ENCODE peak calls at places on chromosome 15, in four cellular contexts. One of them, this sample, is unnamed.

GRCh38 chr15:96574766-96575165 is 244.3 kb downstream of the NR2F2 start:
- DNase-seq in stomach: no peak
- DNase-seq in NCI-H1105: no peak
- DNase-seq in NCI-H1417: no peak
- DNase-seq in this sample: no peak

GRCh38 chr15:51782357-51782896 is 31.0 kb downstream of the TMOD2 start:
- DNase-seq in stomach: no peak
- DNase-seq in NCI-H1105: no peak
- DNase-seq in NCI-H1417: no peak
- DNase-seq in this sample: no peak

GRCh38 chr15:85563328-85563727 is 182.9 kb downstream of the AKAP13 start:
- DNase-seq in stomach: peak; percentile 37
- DNase-seq in NCI-H1105: no peak
- DNase-seq in NCI-H1417: no peak
- DNase-seq in this sample: no peak

GRCh38 chr15:79724312-79724711 is 172.5 kb downstream of the MTHFS start:
- DNase-seq in stomach: no peak
- DNase-seq in NCI-H1105: no peak
- DNase-seq in NCI-H1417: no peak
- DNase-seq in this sample: no peak

GRCh38 chr15:101804941-101805340 is 1.6 kb downstream of the OR4F6 start:
- DNase-seq in stomach: no peak
- DNase-seq in NCI-H1105: no peak
- DNase-seq in NCI-H1417: no peak
- DNase-seq in this sample: no peak

GRCh38 chr15:67783303-67783702 is 42.0 kb upstream of the SKOR1 start:
- DNase-seq in stomach: no peak
- DNase-seq in NCI-H1105: no peak
- DNase-seq in NCI-H1417: no peak
- DNase-seq in this sample: no peak

GRCh38 chr15:98648654-98649537 is 557 bp downstream of the IGF1R start:
- DNase-seq in stomach: peak; percentile 53
- DNase-seq in NCI-H1105: no peak
- DNase-seq in NCI-H1417: peak; percentile 87
- DNase-seq in this sample: peak; percentile 46

GRCh38 chr15:77552066-77552465 is 80.6 kb downstream of the LINGO1 start:
- DNase-seq in stomach: no peak
- DNase-seq in NCI-H1105: no peak
- DNase-seq in NCI-H1417: no peak
- DNase-seq in this sample: no peak

GRCh38 chr15:93235926-93236781 is 147.1 kb upstream of the RGMA start:
- DNase-seq in stomach: peak; percentile 34
- DNase-seq in NCI-H1105: no peak
- DNase-seq in NCI-H1417: no peak
- DNase-seq in this sample: peak; percentile 60

GRCh38 chr15:40955930-40956542 is 2.8 kb downstream of the CHAC1 start:
- DNase-seq in stomach: no peak
- DNase-seq in NCI-H1105: no peak
- DNase-seq in NCI-H1417: no peak
- DNase-seq in this sample: no peak

GRCh38 chr15:49847436-49847835 is 226.6 kb downstream of the DTWD1 start:
- DNase-seq in stomach: no peak
- DNase-seq in NCI-H1105: no peak
- DNase-seq in NCI-H1417: no peak
- DNase-seq in this sample: no peak

GRCh38 chr15:58115692-58116091 is 22.5 kb upstream of the AQP9 start:
- DNase-seq in stomach: no peak
- DNase-seq in NCI-H1105: no peak
- DNase-seq in NCI-H1417: no peak
- DNase-seq in this sample: no peak

GRCh38 chr15:84981711-84982300 is at the start of gene PDE8A:
- DNase-seq in stomach: peak; percentile 60
- DNase-seq in NCI-H1105: no peak
- DNase-seq in NCI-H1417: peak; percentile 89
- DNase-seq in this sample: no peak

GRCh38 chr15:67068724-67069400 is 3.5 kb downstream of the SMAD3 start:
- DNase-seq in stomach: no peak
- DNase-seq in NCI-H1105: no peak
- DNase-seq in NCI-H1417: no peak
- DNase-seq in this sample: no peak

GRCh38 chr15:88018865-88019626 is 237.5 kb downstream of the NTRK3 start:
- DNase-seq in stomach: no peak
- DNase-seq in NCI-H1105: no peak
- DNase-seq in NCI-H1417: no peak
- DNase-seq in this sample: no peak

GRCh38 chr15:83320831-83321230 is 36.4 kb upstream of the BNC1 start:
- DNase-seq in stomach: no peak
- DNase-seq in NCI-H1105: no peak
- DNase-seq in NCI-H1417: no peak
- DNase-seq in this sample: no peak

GRCh38 chr15:72925661-72926060 is 126.6 kb upstream of the NEO1 start:
- DNase-seq in stomach: no peak
- DNase-seq in NCI-H1105: no peak
- DNase-seq in NCI-H1417: no peak
- DNase-seq in this sample: no peak

GRCh38 chr15:41989573-41990242 is 17.4 kb upstream of the EHD4 start:
- DNase-seq in stomach: peak; percentile 91
- DNase-seq in NCI-H1105: peak; percentile 47
- DNase-seq in NCI-H1417: peak; percentile 30
- DNase-seq in this sample: peak; percentile 87

GRCh38 chr15:56877591-56877990 is 40.9 kb upstream of the TCF12 start:
- DNase-seq in stomach: no peak
- DNase-seq in NCI-H1105: no peak
- DNase-seq in NCI-H1417: no peak
- DNase-seq in this sample: no peak

GRCh38 chr15:81540909-81541308 is 166.9 kb upstream of the TMC3 start:
- DNase-seq in stomach: no peak
- DNase-seq in NCI-H1105: no peak
- DNase-seq in NCI-H1417: no peak
- DNase-seq in this sample: no peak

GRCh38 chr15:32774022-32774421 is 56.2 kb downstream of the GREM1 start:
- DNase-seq in stomach: no peak
- DNase-seq in NCI-H1105: no peak
- DNase-seq in NCI-H1417: no peak
- DNase-seq in this sample: no peak

GRCh38 chr15:64991536-64992135 is 1.9 kb upstream of the SPG21 start:
- DNase-seq in stomach: no peak
- DNase-seq in NCI-H1105: no peak
- DNase-seq in NCI-H1417: no peak
- DNase-seq in this sample: no peak

GRCh38 chr15:81327526-81327925 is 3.6 kb upstream of the STARD5 start:
- DNase-seq in stomach: no peak
- DNase-seq in NCI-H1105: no peak
- DNase-seq in NCI-H1417: no peak
- DNase-seq in this sample: no peak

GRCh38 chr15:82122754-82123400 is 77.1 kb upstream of the MEX3B start:
- DNase-seq in stomach: peak; percentile 25
- DNase-seq in NCI-H1105: no peak
- DNase-seq in NCI-H1417: no peak
- DNase-seq in this sample: no peak

GRCh38 chr15:72784233-72784876 is 797 bp upstream of the ADPGK start:
- DNase-seq in stomach: no peak
- DNase-seq in NCI-H1105: peak; percentile 84
- DNase-seq in NCI-H1417: peak; percentile 96
- DNase-seq in this sample: peak; percentile 65

GRCh38 chr15:27672537-27672936 is 426.6 kb downstream of the OCA2 start:
- DNase-seq in stomach: no peak
- DNase-seq in NCI-H1105: no peak
- DNase-seq in NCI-H1417: no peak
- DNase-seq in this sample: no peak

GRCh38 chr15:97085806-97086205 is 755.3 kb downstream of the NR2F2 start:
- DNase-seq in stomach: no peak
- DNase-seq in NCI-H1105: no peak
- DNase-seq in NCI-H1417: no peak
- DNase-seq in this sample: no peak

GRCh38 chr15:57323806-57324589 is 52.3 kb upstream of the CGNL1 start:
- DNase-seq in stomach: no peak
- DNase-seq in NCI-H1105: no peak
- DNase-seq in NCI-H1417: peak; percentile 58
- DNase-seq in this sample: peak; percentile 61

GRCh38 chr15:58159827-58160386 is 21.7 kb downstream of the AQP9 start:
- DNase-seq in stomach: no peak
- DNase-seq in NCI-H1105: peak; percentile 66
- DNase-seq in NCI-H1417: no peak
- DNase-seq in this sample: no peak

This sample was measured in lung.